ENCODE peak calls at places on chromosome 3, in five cellular contexts. Q, U, V, W and S are unnamed samples.
A peak's percentile ranks its signal among the peaks of the same experiment; 100 is the strongest.

GRCh38 chr3:14311722-14312121 is 90.7 kb upstream of the SLC6A6 start:
- DNase-seq in Q (no peak), U (no peak), V (no peak), W (no peak), S (no peak)

GRCh38 chr3:69774029-69774428 is 34.8 kb downstream of the MITF start:
- DNase-seq in Q (peak; percentile 44), U (peak; percentile 63), V (peak; percentile 37), W (peak; percentile 41), S (no peak)

GRCh38 chr3:159458010-159458409 is 530.6 kb upstream of the IL12A start:
- DNase-seq in Q (no peak), U (no peak), V (no peak), W (peak; percentile 98), S (no peak)

GRCh38 chr3:133393691-133394474 is 6.0 kb upstream of the BFSP2 start:
- DNase-seq in Q (no peak), U (no peak), V (no peak), W (no peak), S (no peak)

GRCh38 chr3:196399485-196399945 is 32.7 kb downstream of the UBXN7 start:
- DNase-seq in Q (no peak), U (no peak), V (no peak), W (peak; percentile 87), S (no peak)

GRCh38 chr3:197835509-197835908 is 44.5 kb downstream of the LRCH3 start:
- DNase-seq in Q (no peak), U (no peak), V (no peak), W (no peak), S (no peak)

GRCh38 chr3:42148982-42149432 is 57.9 kb downstream of the TRAK1 start:
- DNase-seq in Q (peak; percentile 62), U (peak; percentile 70), V (peak; percentile 13), W (peak; percentile 37), S (no peak)

GRCh38 chr3:73766599-73767378 is 142.0 kb upstream of the PDZRN3 start:
- DNase-seq in Q (peak; percentile 45), U (peak; percentile 78), V (no peak), W (no peak), S (peak; percentile 15)

GRCh38 chr3:44132061-44132460 is 109.6 kb upstream of the TOPAZ1 start:
- DNase-seq in Q (no peak), U (no peak), V (no peak), W (peak; percentile 48), S (no peak)

GRCh38 chr3:29871087-29871486 is 590.2 kb downstream of the RBMS3 start:
- DNase-seq in Q (no peak), U (no peak), V (no peak), W (peak; percentile 46), S (no peak)

GRCh38 chr3:14261229-14261628 is 82.6 kb downstream of the LSM3 start:
- DNase-seq in Q (peak; percentile 90), U (peak; percentile 85), V (peak; percentile 31), W (peak; percentile 85), S (peak; percentile 86)

GRCh38 chr3:194095464-194095863 is 40.5 kb upstream of the HES1 start:
- DNase-seq in Q (peak; percentile 27), U (peak; percentile 55), V (no peak), W (peak; percentile 50), S (peak; percentile 71)

GRCh38 chr3:162777118-162777517 is 1280.5 kb downstream of the OTOL1 start:
- DNase-seq in Q (no peak), U (no peak), V (no peak), W (no peak), S (no peak)

GRCh38 chr3:63791974-63792373 is 27.1 kb upstream of the C3orf49 start:
- DNase-seq in Q (no peak), U (no peak), V (no peak), W (peak; percentile 35), S (peak; percentile 18)

GRCh38 chr3:185071401-185071800 is 81.5 kb downstream of the C3orf70 start:
- DNase-seq in Q (no peak), U (no peak), V (no peak), W (no peak), S (no peak)

GRCh38 chr3:114527036-114527644 is 233.3 kb downstream of the TIGIT start:
- DNase-seq in Q (no peak), U (no peak), V (no peak), W (peak; percentile 27), S (peak; percentile 9)

GRCh38 chr3:101635954-101636798 is 40.8 kb downstream of the ZBTB11 start:
- DNase-seq in Q (peak; percentile 9), U (peak; percentile 46), V (no peak), W (peak; percentile 69), S (peak; percentile 27)

GRCh38 chr3:191528589-191528988 is 67.6 kb downstream of the PYDC2 start:
- DNase-seq in Q (no peak), U (no peak), V (no peak), W (peak; percentile 32), S (no peak)

GRCh38 chr3:69239063-69239462 is 116.7 kb upstream of the LMOD3 start:
- DNase-seq in Q (no peak), U (no peak), V (no peak), W (no peak), S (no peak)

GRCh38 chr3:97830627-97831026 is 8.8 kb downstream of the CRYBG3 start:
- DNase-seq in Q (no peak), U (no peak), V (no peak), W (no peak), S (no peak)

GRCh38 chr3:65030847-65031463 is 343.2 kb upstream of the ADAMTS9 start:
- DNase-seq in Q (no peak), U (peak; percentile 47), V (no peak), W (peak; percentile 8), S (no peak)

GRCh38 chr3:13561967-13562366 is 13.0 kb downstream of the FBLN2 start:
- DNase-seq in Q (no peak), U (no peak), V (no peak), W (no peak), S (no peak)

GRCh38 chr3:175598740-175599139 is 739.6 kb downstream of the NAALADL2 start:
- DNase-seq in Q (no peak), U (no peak), V (no peak), W (no peak), S (no peak)

GRCh38 chr3:136949708-136950107 is 8.1 kb upstream of the IL20RB start:
- DNase-seq in Q (no peak), U (no peak), V (no peak), W (no peak), S (no peak)

GRCh38 chr3:133540896-133541674 is 32.4 kb upstream of the CDV3 start:
- DNase-seq in Q (no peak), U (no peak), V (no peak), W (peak; percentile 79), S (peak; percentile 94)

GRCh38 chr3:12180218-12180617 is 21.5 kb upstream of the TIMP4 start:
- DNase-seq in Q (no peak), U (no peak), V (no peak), W (peak; percentile 82), S (peak; percentile 62)

GRCh38 chr3:140501054-140501769 is 176.7 kb upstream of the TRIM42 start:
- DNase-seq in Q (no peak), U (no peak), V (no peak), W (no peak), S (no peak)

GRCh38 chr3:126113733-126114132 is 29.8 kb upstream of the SLC41A3 start:
- DNase-seq in Q (no peak), U (no peak), V (no peak), W (no peak), S (no peak)

GRCh38 chr3:156304406-156304805 is 184.0 kb downstream of the KCNAB1 start:
- DNase-seq in Q (no peak), U (no peak), V (no peak), W (peak; percentile 58), S (no peak)

GRCh38 chr3:9809615-9810356 is at the start of gene TTLL3:
- DNase-seq in Q (peak; percentile 77), U (peak; percentile 81), V (peak; percentile 57), W (peak; percentile 60), S (peak; percentile 78)

GRCh38 chr3:72748659-72749058 is 99.6 kb downstream of the SHQ1 start:
- DNase-seq in Q (no peak), U (no peak), V (no peak), W (no peak), S (peak; percentile 15)

GRCh38 chr3:98777801-98778220 is 14.7 kb downstream of the ST3GAL6 start:
- DNase-seq in Q (no peak), U (no peak), V (no peak), W (peak; percentile 40), S (no peak)

GRCh38 chr3:111572061-111572460 is 23.1 kb downstream of the ZBED2 start:
- DNase-seq in Q (no peak), U (no peak), V (no peak), W (no peak), S (no peak)

GRCh38 chr3:56801597-56802410 is at the start of gene ARHGEF3:
- DNase-seq in Q (peak; percentile 72), U (peak; percentile 83), V (no peak), W (peak; percentile 88), S (peak; percentile 84)

GRCh38 chr3:48662753-48663488 is at the start of gene CELSR3:
- DNase-seq in Q (peak; percentile 49), U (peak; percentile 70), V (no peak), W (peak; percentile 16), S (peak; percentile 51)

GRCh38 chr3:30440880-30441279 is 165.5 kb upstream of the TGFBR2 start:
- DNase-seq in Q (peak; percentile 59), U (peak; percentile 52), V (peak; percentile 20), W (no peak), S (no peak)

GRCh38 chr3:170606675-170607074 is 20.8 kb upstream of the SLC7A14 start:
- DNase-seq in Q (no peak), U (no peak), V (no peak), W (peak; percentile 62), S (no peak)

GRCh38 chr3:119228290-119229145 is 12.2 kb downstream of the B4GALT4 start:
- DNase-seq in Q (no peak), U (no peak), V (no peak), W (peak; percentile 35), S (no peak)
- H3K36me3 ChIP-seq in Q (peaks cover 5% of the 10 kb centered on the region), U (no peaks in the 10 kb centered on the region), V (peaks cover 25% of the 10 kb centered on the region), W (peaks cover 65% of the 10 kb centered on the region), S (peaks cover 30% of the 10 kb centered on the region)

DNA sequence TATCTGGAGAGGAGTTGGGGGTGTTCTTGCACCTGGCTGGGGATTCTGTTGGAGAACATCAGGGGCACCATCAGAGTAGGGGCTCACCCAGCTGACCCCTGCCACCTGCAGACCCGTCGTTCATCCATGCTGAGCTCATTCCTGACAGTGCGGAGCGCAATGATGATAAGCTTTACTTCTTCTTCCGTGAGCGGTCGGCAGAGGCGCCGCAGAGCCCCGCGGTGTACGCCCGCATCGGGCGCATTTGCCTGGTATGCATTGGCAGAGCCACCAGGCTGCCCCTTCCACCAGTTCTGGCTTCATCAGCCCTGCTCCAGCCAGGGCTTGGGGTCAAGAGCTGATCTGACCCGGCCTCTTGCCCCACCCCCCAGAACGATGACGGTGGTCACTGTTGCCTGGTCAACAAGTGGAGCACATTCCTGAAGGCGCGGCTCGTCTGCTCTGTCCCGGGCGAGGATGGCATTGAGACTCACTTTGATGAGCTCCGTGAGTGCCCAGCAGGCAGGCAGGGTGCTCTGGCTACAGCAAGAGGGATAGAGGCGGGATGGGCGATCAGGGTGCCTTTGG is 8.8 kb upstream of the GNAT1 start:
- DNase-seq in Q (no peak), U (no peak), V (no peak), W (no peak), S (no peak)
- H3K4me1 ChIP-seq in Q (no peaks in the 10 kb centered on the region), U (no peaks in the 10 kb centered on the region), V (no peaks in the 10 kb centered on the region), W (peaks cover 6% of the 10 kb centered on the region), S (no peaks in the 10 kb centered on the region)

GRCh38 chr3:182794455-182794773 is 1.1 kb downstream of the ATP11B start:
- DNase-seq in Q (no peak), U (no peak), V (no peak), W (no peak), S (no peak)
- H3K9me3 ChIP-seq in Q (no peaks in the 10 kb centered on the region), U (no peaks in the 10 kb centered on the region), V (no peaks in the 10 kb centered on the region), W (no peaks in the 10 kb centered on the region), S (no peaks in the 10 kb centered on the region)

GRCh38 chr3:45923755-45924154 is 19.5 kb upstream of the CXCR6 start:
- DNase-seq in Q (no peak), U (no peak), V (no peak), W (peak; percentile 78), S (no peak)
- H3K36me3 ChIP-seq in Q (peaks cover 24% of the 10 kb centered on the region), U (no peaks in the 10 kb centered on the region), V (peaks cover 73% of the 10 kb centered on the region), W (peaks cover 22% of the 10 kb centered on the region), S (peaks cover 5% of the 10 kb centered on the region)